ENCODE peak calls at places on chromosomes 13 and 19, in four cellular contexts. J is left ventricle myocardium inferior, F is dermis blood vessel endothelial cell, I is GM23338. Y is an unnamed sample.

GRCh38 chr19:55279773-55280643 is at the start of gene HSPBP1:
- DNase-seq in J (peak), F (peak), I (peak), Y (peak)

GRCh38 chr13:30341815-30342570 is 34.6 kb upstream of the KATNAL1 start:
- DNase-seq in J (peak), F (peak), I (no peak), Y (peak)

GRCh38 chr19:34838753-34839431 is 65.9 kb upstream of the ZNF599 start:
- DNase-seq in J (no peak), F (peak), I (peak), Y (peak)

GRCh38 chr13:42064259-42064658 is 15.8 kb downstream of the DGKH start:
- DNase-seq in J (no peak), F (peak), I (no peak), Y (peak)

GRCh38 chr19:52936151-52936957 is 13.1 kb upstream of the ZNF888 start:
- DNase-seq in J (no peak), F (peak), I (no peak), Y (peak)

GRCh38 chr13:114258589-114258988 is 22.8 kb upstream of the UPF3A start:
- DNase-seq in J (no peak), F (no peak), I (no peak), Y (no peak)

GRCh38 chr13:23637813-23638212 is 67.6 kb downstream of the TNFRSF19 start:
- DNase-seq in J (peak), F (no peak), I (peak), Y (no peak)

GRCh38 chr13:100478107-100478809 is 110.3 kb downstream of the GGACT start:
- DNase-seq in J (no peak), F (no peak), I (no peak), Y (no peak)

GRCh38 chr19:43290568-43291359 is 21.4 kb upstream of the PSG9 start:
- DNase-seq in J (no peak), F (peak), I (peak), Y (peak)

GRCh38 chr19:35169226-35169995 is 14.9 kb downstream of the FXYD5 start:
- DNase-seq in J (no peak), F (no peak), I (no peak), Y (no peak)

GRCh38 chr19:15466851-15467733 is 2.7 kb upstream of the RASAL3 start:
- DNase-seq in J (no peak), F (peak), I (no peak), Y (peak)

GRCh38 chr13:45231722-45232121 is 30.9 kb upstream of the KCTD4 start:
- DNase-seq in J (no peak), F (peak), I (no peak), Y (peak)

GRCh38 chr13:99967498-99967883 is 4.1 kb downstream of the ZIC5 start:
- DNase-seq in J (no peak), F (no peak), I (no peak), Y (no peak)

GRCh38 chr13:43905435-43906031 is 25.8 kb downstream of the LACC1 start:
- DNase-seq in J (no peak), F (peak), I (peak), Y (peak)

GRCh38 chr19:12137541-12137940 is 2.6 kb downstream of the ZNF20 start:
- DNase-seq in J (no peak), F (peak), I (peak), Y (no peak)

GRCh38 chr19:40717880-40718773 is 1.2 kb downstream of the ITPKC start:
- DNase-seq in J (no peak), F (peak), I (peak), Y (peak)

GRCh38 chr13:83350569-83350968 is 531.7 kb downstream of the SLITRK1 start:
- DNase-seq in J (no peak), F (no peak), I (no peak), Y (no peak)

GRCh38 chr19:42091300-42092266 is 15.6 kb downstream of the ZNF574 start:
- DNase-seq in J (no peak), F (peak), I (no peak), Y (peak)

GRCh38 chr19:8575467-8575997 is 1.7 kb downstream of the MYO1F start:
- DNase-seq in J (no peak), F (no peak), I (peak), Y (peak)

GRCh38 chr13:45717324-45717723 is 15.2 kb downstream of the CBY2 start:
- DNase-seq in J (no peak), F (no peak), I (no peak), Y (no peak)

GRCh38 chr13:21567714-21568113 is 36.3 kb downstream of the MICU2 start:
- DNase-seq in J (no peak), F (no peak), I (no peak), Y (no peak)

GRCh38 chr13:89380101-89380500 is 1708.9 kb downstream of the SLITRK5 start:
- DNase-seq in J (no peak), F (no peak), I (no peak), Y (no peak)

GRCh38 chr13:24671367-24672117 is 8.7 kb upstream of the ATP12A start:
- DNase-seq in J (no peak), F (peak), I (peak), Y (peak)

GRCh38 chr13:86922936-86923335 is 748.2 kb upstream of the SLITRK5 start:
- DNase-seq in J (no peak), F (no peak), I (no peak), Y (no peak)

GRCh38 chr13:97226788-97227627 is 4.9 kb downstream of the MBNL2 start:
- DNase-seq in J (no peak), F (peak), I (peak), Y (peak)

GRCh38 chr13:114310961-114311360 is 3.3 kb upstream of the CHAMP1 start:
- DNase-seq in J (no peak), F (no peak), I (no peak), Y (no peak)

GRCh38 chr19:39131255-39131755 is 5.7 kb downstream of the PAK4 start:
- DNase-seq in J (peak), F (peak), I (no peak), Y (no peak)

GRCh38 chr13:33409673-33410072 is 124.1 kb upstream of the STARD13 start:
- DNase-seq in J (no peak), F (no peak), I (no peak), Y (no peak)

GRCh38 chr13:44274838-44275237 is 98.8 kb upstream of the SERP2 start:
- DNase-seq in J (no peak), F (peak), I (no peak), Y (peak)

GRCh38 chr13:77390391-77390790 is 63.5 kb upstream of the MYCBP2 start:
- DNase-seq in J (no peak), F (no peak), I (no peak), Y (no peak)

GRCh38 chr13:52348081-52348480 is 57.9 kb downstream of the THSD1 start:
- DNase-seq in J (no peak), F (peak), I (no peak), Y (peak)

GRCh38 chr13:113974304-113975281 is 717 bp upstream of the C13orf46 start:
- DNase-seq in J (peak), F (no peak), I (no peak), Y (no peak)

GRCh38 chr19:16340092-16340491 is 15.5 kb downstream of the KLF2 start:
- DNase-seq in J (no peak), F (peak), I (no peak), Y (peak)

GRCh38 chr13:91203430-91203829 is 144.1 kb upstream of the MIR17HG start:
- DNase-seq in J (no peak), F (no peak), I (no peak), Y (no peak)

GRCh38 chr19:664913-665443 is 2.0 kb upstream of the RNF126 start:
- DNase-seq in J (peak), F (peak), I (peak), Y (peak)

GRCh38 chr13:48158290-48158689 is 63.4 kb upstream of the MED4 start:
- DNase-seq in J (no peak), F (no peak), I (no peak), Y (peak)

GRCh38 chr19:46783670-46784069 is 4.7 kb downstream of the SLC1A5 start:
- DNase-seq in J (no peak), F (no peak), I (no peak), Y (peak)

GRCh38 chr19:18418725-18419194 is 438 bp upstream of the SSBP4 start:
- DNase-seq in J (no peak), F (no peak), I (peak), Y (peak)

GRCh38 chr13:105220063-105220462 is 1315.4 kb downstream of the EFNB2 start:
- DNase-seq in J (no peak), F (no peak), I (no peak), Y (no peak)

GRCh38 chr13:94329277-94329676 is 150.2 kb downstream of the DCT start:
- DNase-seq in J (peak), F (no peak), I (no peak), Y (no peak)